ENCODE peak calls at places on chromosomes 6 and 20, in four cellular contexts. I is breast epithelium, T is iPS DF 6.9, H is uterus. F is an unnamed sample.
A peak's percentile ranks its signal among the peaks of the same experiment; 100 is the strongest.

GRCh38 chr20:50980851-50981713 is 22.5 kb downstream of the MOCS3 start:
- DNase-seq in I (no peak), T (no peak), H (peak; percentile 44), F (peak; percentile 5)

GRCh38 chr6:134446901-134447300 is 129.0 kb upstream of the SGK1 start:
- DNase-seq in I (no peak), T (no peak), H (no peak), F (no peak)

GRCh38 chr6:104711371-104711770 is 148.3 kb downstream of the HACE1 start:
- DNase-seq in I (no peak), T (no peak), H (no peak), F (no peak)

GRCh38 chr20:5642155-5642981 is 107.8 kb upstream of the SHLD1 start:
- DNase-seq in I (no peak), T (no peak), H (peak; percentile 31), F (no peak)

GRCh38 chr6:118618676-118619377 is 32.6 kb downstream of the CEP85L start:
- DNase-seq in I (no peak), T (peak; percentile 52), H (peak; percentile 54), F (no peak)

GRCh38 chr20:57527728-57528127 is 2.8 kb upstream of the CTCFL start:
- DNase-seq in I (no peak), T (no peak), H (no peak), F (no peak)

GRCh38 chr6:83193747-83194582 is 808 bp downstream of the RWDD2A start:
- DNase-seq in I (no peak), T (no peak), H (peak; percentile 44), F (peak; percentile 8)

GRCh38 chr6:25652007-25652515 is at the start of gene SCGN:
- DNase-seq in I (peak; percentile 75), T (peak; percentile 45), H (no peak), F (no peak)

GRCh38 chr6:13689511-13690256 is 22.0 kb downstream of the RANBP9 start:
- DNase-seq in I (no peak), T (no peak), H (no peak), F (no peak)

GRCh38 chr6:122400121-122400450 is 634 bp downstream of the HSF2 start:
- DNase-seq in I (no peak), T (no peak), H (no peak), F (no peak)

GRCh38 chr6:83867527-83868161 is 8.2 kb downstream of the CYB5R4 start:
- DNase-seq in I (no peak), T (no peak), H (no peak), F (peak; percentile 26)

GRCh38 chr20:23344336-23344735 is 6.3 kb upstream of the NXT1 start:
- DNase-seq in I (no peak), T (no peak), H (no peak), F (no peak)

GRCh38 chr6:34249469-34250370 is 914 bp upstream of the SMIM29 start:
- DNase-seq in I (no peak), T (no peak), H (no peak), F (no peak)

GRCh38 chr6:2387445-2387844 is 142.0 kb upstream of the GMDS start:
- DNase-seq in I (no peak), T (no peak), H (no peak), F (no peak)

GRCh38 chr6:166624275-166624674 is 2.8 kb downstream of the RPS6KA2 start:
- DNase-seq in I (no peak), T (no peak), H (peak; percentile 35), F (no peak)

DNA sequence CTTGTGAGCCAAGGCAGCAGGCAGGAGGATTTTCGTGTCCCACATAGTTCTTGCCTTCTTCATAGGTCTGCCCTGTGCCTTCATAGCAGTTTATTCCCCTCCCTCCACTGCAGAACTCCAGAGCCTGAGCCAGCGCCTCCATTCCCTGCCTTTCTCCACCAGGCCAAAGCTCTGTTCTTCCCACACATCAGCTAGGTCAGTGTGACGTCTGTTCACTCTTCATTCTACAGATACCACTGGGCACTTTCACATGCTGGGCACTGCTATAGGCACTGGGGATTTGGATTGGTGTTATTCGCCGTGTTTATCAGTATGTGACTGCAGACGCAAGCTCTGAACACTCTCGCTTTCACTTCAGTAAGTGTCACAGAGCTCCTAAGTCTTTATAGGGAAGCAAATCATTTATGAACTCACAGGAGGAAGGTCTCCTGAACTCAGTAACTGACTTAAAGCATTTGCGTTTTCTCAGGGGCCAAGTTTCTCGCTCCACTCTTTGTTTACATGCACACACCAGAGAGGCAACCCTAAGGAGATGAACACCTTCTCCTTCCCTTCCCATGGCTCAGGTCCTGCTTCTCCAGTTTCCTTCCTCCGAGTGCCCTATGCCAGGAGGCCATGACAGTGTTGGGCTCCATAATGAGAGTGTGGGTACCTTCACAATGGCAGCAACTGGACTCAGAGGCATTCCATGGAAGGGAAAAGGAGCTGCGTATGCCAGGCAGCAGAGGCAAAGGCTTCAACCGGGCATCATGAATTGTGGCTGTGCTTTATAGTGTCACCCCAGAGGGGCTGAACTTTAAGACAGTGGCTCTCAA is 6.3 kb upstream of the APMAP start:
- DNase-seq in I (peak; percentile 34), T (no peak), H (no peak), F (no peak)
- H3K27ac ChIP-seq in I (peak overlapping the region; percentile 59), T (no peak overlapping the region), H (no peak overlapping the region), F (peak overlapping the region; percentile 19)

GRCh38 chr6:43014434-43014909 is 423 bp downstream of the KLHDC3 start:
- DNase-seq in I (no peak), T (no peak), H (no peak), F (no peak)

GRCh38 chr6:43019152-43019551 is 2.3 kb upstream of the RRP36 start:
- DNase-seq in I (no peak), T (no peak), H (no peak), F (no peak)

GRCh38 chr6:43016166-43016915 is 2.3 kb downstream of the KLHDC3 start:
- DNase-seq in I (no peak), T (no peak), H (no peak), F (no peak)

GRCh38 chr6:43013843-43014433 is at the start of the genes KLHDC3 and MEA1:
- DNase-seq in I (peak; percentile 98), T (peak; percentile 100), H (peak; percentile 100), F (peak; percentile 89)

DNA sequence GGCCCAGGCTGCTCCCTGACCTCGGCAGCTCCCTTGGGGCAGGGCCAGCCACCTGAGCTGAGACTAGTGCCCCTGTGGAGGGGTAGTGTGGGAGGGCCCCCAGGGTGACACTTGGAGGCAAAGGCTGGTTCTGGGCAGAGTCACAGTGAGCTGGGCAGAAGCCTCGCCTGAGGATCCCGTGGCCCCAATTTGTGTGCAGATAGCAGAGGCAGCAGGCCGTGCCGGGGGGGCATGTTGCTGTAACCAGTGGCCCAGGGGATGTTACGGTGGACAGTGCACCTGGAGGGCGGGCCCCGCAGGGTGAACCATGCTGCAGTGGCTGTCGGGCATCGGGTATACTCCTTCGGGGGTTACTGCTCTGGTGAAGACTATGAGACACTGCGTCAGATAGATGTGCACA is 2.9 kb downstream of the KLHDC3 start:
- DNase-seq in I (no peak), T (no peak), H (no peak), F (no peak)
- H3K27ac ChIP-seq in I (peak overlapping the region; percentile 36), T (no peak overlapping the region), H (peak overlapping the region; percentile 9), F (no peak overlapping the region)

GRCh38 chr6:11403035-11403601 is 134.4 kb upstream of the TMEM170B start:
- DNase-seq in I (no peak), T (no peak), H (no peak), F (no peak)
- H3K27ac ChIP-seq in I (no peak overlapping the region), T (no peak overlapping the region), H (no peak overlapping the region), F (no peak overlapping the region)

GRCh38 chr6:146859795-146860495 is 261.2 kb downstream of the ADGB start:
- DNase-seq in I (no peak), T (no peak), H (no peak), F (no peak)

GRCh38 chr6:146859206-146859605 is 260.4 kb downstream of the ADGB start:
- DNase-seq in I (no peak), T (no peak), H (no peak), F (no peak)

GRCh38 chr6:146857180-146857959 is 258.6 kb downstream of the ADGB start:
- DNase-seq in I (peak; percentile 81), T (peak; percentile 50), H (peak; percentile 79), F (peak; percentile 84)

GRCh38 chr6:146856296-146856695 is 257.5 kb downstream of the ADGB start:
- DNase-seq in I (no peak), T (no peak), H (no peak), F (no peak)

DNA sequence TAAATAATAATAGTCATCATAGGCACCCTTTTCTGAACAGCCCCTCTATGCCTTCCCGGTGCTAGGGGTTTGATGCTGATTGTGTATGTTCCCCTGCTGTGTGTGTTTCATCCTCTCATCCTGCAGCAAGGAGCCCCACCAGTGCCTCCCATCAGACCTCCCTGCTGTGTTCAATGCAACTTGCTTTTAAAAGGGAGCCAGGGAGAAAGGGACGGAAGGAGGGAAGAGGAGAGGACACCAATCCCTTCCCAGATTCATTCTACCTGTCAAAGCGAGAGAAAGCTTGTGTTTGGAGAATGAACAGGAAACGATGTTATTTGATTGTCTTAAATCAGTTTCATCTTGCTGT is 259.2 kb downstream of the ADGB start:
- DNase-seq in I (no peak), T (no peak), H (no peak), F (no peak)
- H3K27ac ChIP-seq in I (peak overlapping the region; percentile 49), T (no peak overlapping the region), H (peak overlapping the region; percentile 64), F (peak overlapping the region; percentile 94)

GRCh38 chr6:45184937-45185336 is 143.2 kb upstream of the RUNX2 start:
- DNase-seq in I (no peak), T (no peak), H (no peak), F (no peak)
- H3K27ac ChIP-seq in I (no peak overlapping the region), T (no peak overlapping the region), H (no peak overlapping the region), F (no peak overlapping the region)

DNA sequence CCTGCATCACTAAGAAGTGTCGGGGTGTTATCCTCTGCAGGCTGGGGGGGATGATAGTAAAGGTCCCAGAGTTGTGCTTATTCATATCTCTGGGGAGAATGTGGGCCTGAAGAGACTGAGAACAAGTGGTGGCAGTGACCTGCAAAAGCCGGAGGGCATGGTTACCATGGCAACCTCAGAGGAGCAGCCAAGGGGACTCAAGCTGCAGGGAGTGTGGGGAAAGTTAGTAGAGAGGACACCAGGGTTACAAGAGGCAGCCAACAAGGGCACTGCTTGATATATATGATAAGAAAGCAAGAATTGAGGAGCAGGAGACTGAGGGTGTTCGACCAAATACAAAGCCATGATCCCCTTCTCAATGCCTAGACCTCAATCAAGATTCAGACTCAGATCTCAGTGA is 46.1 kb downstream of the HLA-F start:
- DNase-seq in I (no peak), T (no peak), H (no peak), F (no peak)
- H3K27ac ChIP-seq in I (no peak overlapping the region), T (no peak overlapping the region), H (no peak overlapping the region), F (no peak overlapping the region)

GRCh38 chr6:131955192-131955591 is 4.0 kb upstream of the CCN2 start:
- DNase-seq in I (no peak), T (no peak), H (no peak), F (no peak)
- H3K27ac ChIP-seq in I (peak overlapping the region; percentile 57), T (no peak overlapping the region), H (peak overlapping the region; percentile 33), F (no peak overlapping the region)

GRCh38 chr6:69216127-69216526 is 580.7 kb downstream of the LMBRD1 start:
- DNase-seq in I (no peak), T (peak; percentile 35), H (no peak), F (no peak)
- H3K27ac ChIP-seq in I (no peak overlapping the region), T (peak overlapping the region; percentile 12), H (no peak overlapping the region), F (no peak overlapping the region)

DNA sequence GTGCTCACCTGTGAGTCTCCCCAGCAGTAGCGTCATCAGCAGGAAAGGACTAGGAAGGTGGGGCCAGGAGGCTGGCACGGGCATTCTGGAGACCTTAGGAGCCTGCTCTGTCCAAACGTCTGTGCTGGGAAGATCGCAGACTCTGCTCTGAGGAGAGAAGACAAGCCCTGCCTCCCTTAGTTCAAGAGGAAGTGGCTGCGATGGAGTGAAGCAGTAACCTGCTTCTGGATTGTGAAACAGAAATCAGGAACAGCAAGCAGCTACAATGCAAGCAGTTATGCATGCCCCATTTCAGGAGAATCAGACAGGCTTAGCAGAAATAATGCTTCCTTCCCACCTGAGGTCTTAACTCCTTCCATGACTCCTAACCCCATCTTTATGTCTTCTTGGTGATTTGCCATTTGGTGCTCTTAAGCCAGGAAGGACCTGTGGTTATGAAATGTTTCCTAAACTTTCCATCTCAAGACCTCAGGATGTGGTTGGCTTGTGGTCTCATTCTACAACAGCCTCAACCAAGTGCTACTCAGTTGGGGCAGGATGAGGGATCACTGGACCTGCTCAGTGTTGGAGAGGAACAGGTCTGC is at the start of gene SIRPB1:
- DNase-seq in I (no peak), T (no peak), H (no peak), F (no peak)
- H3K27ac ChIP-seq in I (no peak within 1 kb of the TSS), T (no peak within 1 kb of the TSS), H (no peak within 1 kb of the TSS), F (no peak within 1 kb of the TSS)